ENCODE peak calls at places on chromosomes 16 and 17, in seven cellular contexts. N, X, W, K, Z, E and Q are unnamed samples.

GRCh38 chr17:47213540-47213939 is 4.4 kb downstream of the MYL4 start:
- DNase-seq in N (no peak), X (no peak), W (no peak), K (no peak), Z (no peak), E (no peak), Q (no peak)

GRCh38 chr16:11955713-11956123 is 9.3 kb upstream of the TNFRSF17 start:
- DNase-seq in N (no peak), X (no peak), W (no peak), K (no peak), Z (no peak), E (no peak), Q (no peak)

GRCh38 chr16:21163576-21163975 is 5.1 kb downstream of the LDAF1 start:
- DNase-seq in N (no peak), X (no peak), W (no peak), K (no peak), Z (no peak), E (no peak), Q (no peak)

GRCh38 chr16:89670496-89671431 is 13.1 kb downstream of the SPATA33 start:
- DNase-seq in N (no peak), X (no peak), W (no peak), K (no peak), Z (no peak), E (no peak), Q (no peak)

GRCh38 chr17:50211249-50212120 is 10.1 kb upstream of the COL1A1 start:
- DNase-seq in N (no peak), X (no peak), W (no peak), K (no peak), Z (no peak), E (no peak), Q (no peak)

GRCh38 chr17:31274252-31274651 is 22.8 kb downstream of the OMG start:
- DNase-seq in N (no peak), X (no peak), W (no peak), K (no peak), Z (no peak), E (no peak), Q (no peak)

GRCh38 chr16:65737831-65738230 is 616.0 kb upstream of the CDH11 start:
- DNase-seq in N (no peak), X (no peak), W (no peak), K (no peak), Z (no peak), E (no peak), Q (no peak)

GRCh38 chr16:53922805-53923645 is 219.1 kb downstream of the FTO start:
- DNase-seq in N (peak), X (no peak), W (no peak), K (no peak), Z (no peak), E (no peak), Q (peak)

GRCh38 chr17:73976676-73977521 is 226.6 kb upstream of the RPL38 start:
- DNase-seq in N (no peak), X (no peak), W (no peak), K (no peak), Z (no peak), E (no peak), Q (peak)

GRCh38 chr17:35879748-35880654 is at the start of gene CCL5:
- DNase-seq in N (no peak), X (no peak), W (peak), K (no peak), Z (peak), E (no peak), Q (no peak)

GRCh38 chr17:50288306-50288705 is 14.0 kb downstream of the TMEM92 start:
- DNase-seq in N (no peak), X (no peak), W (no peak), K (no peak), Z (no peak), E (no peak), Q (no peak)

GRCh38 chr16:1780677-1781072 is 1.7 kb downstream of the SPSB3 start:
- DNase-seq in N (no peak), X (no peak), W (no peak), K (no peak), Z (no peak), E (no peak), Q (no peak)